ENCODE peak calls at places on chromosomes 12 and 14, in four cellular contexts. Y, V, F and C are unnamed samples.

GRCh38 chr12:54383041-54383609 is 1.4 kb downstream of the ZNF385A start:
- DNase-seq in Y (no peak), V (no peak), F (peak), C (no peak)

GRCh38 chr12:97500537-97500936 is 37.9 kb downstream of the RMST start:
- DNase-seq in Y (no peak), V (no peak), F (no peak), C (no peak)

GRCh38 chr12:45633733-45634132 is 95.8 kb upstream of the ARID2 start:
- DNase-seq in Y (no peak), V (no peak), F (no peak), C (no peak)

GRCh38 chr12:86513206-86513605 is 257.0 kb upstream of the MGAT4C start:
- DNase-seq in Y (no peak), V (no peak), F (no peak), C (no peak)

GRCh38 chr14:80930095-80930494 is 11.4 kb downstream of the CEP128 start:
- DNase-seq in Y (no peak), V (no peak), F (no peak), C (no peak)

GRCh38 chr14:33717866-33718265 is 233.0 kb downstream of the EGLN3 start:
- DNase-seq in Y (no peak), V (no peak), F (no peak), C (peak)

GRCh38 chr14:50667491-50668007 is 557 bp downstream of the SAV1 start:
- DNase-seq in Y (peak), V (peak), F (peak), C (no peak)

GRCh38 chr14:21987937-21988336 is 314.3 kb upstream of the OR4E1 start:
- DNase-seq in Y (peak), V (no peak), F (peak), C (no peak)

GRCh38 chr12:132524405-132524804 is 34.5 kb downstream of the FBRSL1 start:
- DNase-seq in Y (no peak), V (no peak), F (no peak), C (peak)

GRCh38 chr12:32505546-32505945 is 106.2 kb downstream of the FGD4 start:
- DNase-seq in Y (no peak), V (no peak), F (no peak), C (no peak)

GRCh38 chr14:76083796-76084195 is 67.9 kb upstream of the GPATCH2L start:
- DNase-seq in Y (no peak), V (no peak), F (peak), C (no peak)

GRCh38 chr14:94390372-94391086 is 2.1 kb upstream of the SERPINA1 start:
- DNase-seq in Y (no peak), V (peak), F (no peak), C (peak)

GRCh38 chr12:75684678-75685620 is 173.5 kb upstream of the KRR1 start:
- DNase-seq in Y (no peak), V (no peak), F (peak), C (no peak)

GRCh38 chr12:109721276-109721675 is 7.7 kb downstream of the FAM222A start:
- DNase-seq in Y (no peak), V (no peak), F (no peak), C (no peak)

GRCh38 chr12:40745386-40745785 is 53.1 kb downstream of the CNTN1 start:
- DNase-seq in Y (no peak), V (no peak), F (no peak), C (no peak)

GRCh38 chr12:108637222-108637621 is 3.5 kb upstream of the SELPLG start:
- DNase-seq in Y (no peak), V (no peak), F (no peak), C (no peak)

GRCh38 chr12:46269429-46270241 is 792 bp upstream of the SLC38A1 start:
- DNase-seq in Y (no peak), V (no peak), F (no peak), C (no peak)

GRCh38 chr12:39224971-39225370 is 217.9 kb downstream of the KIF21A start:
- DNase-seq in Y (no peak), V (no peak), F (no peak), C (no peak)
- TF ChIP-seq POLR2AphosphoS5 in Y (no peak), V (no peak), F (no peak), C (no peak)

GRCh38 chr12:50086148-50086547 is 1.0 kb downstream of the SMARCD1 start:
- DNase-seq in Y (no peak), V (no peak), F (no peak), C (no peak)
- H3K4me3 ChIP-seq in Y (peak), V (peak), F (peak), C (peak)

GRCh38 chr12:57128519-57129247 is 400 bp downstream of the LRP1 start:
- DNase-seq in Y (peak), V (peak), F (no peak), C (no peak)
- TF ChIP-seq POLR2AphosphoS5 in Y (no peak), V (no peak), F (no peak), C (no peak)

GRCh38 chr14:92665699-92666110 is 82.7 kb downstream of the LGMN start:
- DNase-seq in Y (no peak), V (no peak), F (no peak), C (no peak)
- H3K4me3 ChIP-seq in Y (no peak), V (no peak), F (no peak), C (no peak)

GRCh38 chr12:6376079-6376941 is 947 bp upstream of the SCNN1A start:
- DNase-seq in Y (peak), V (peak), F (peak), C (peak)
- TF ChIP-seq POLR2AphosphoS5 in Y (no peak), V (peak), F (no peak), C (peak)

GRCh38 chr12:124949779-124950728 is 35.6 kb upstream of the UBC start:
- DNase-seq in Y (peak), V (no peak), F (no peak), C (no peak)
- H3K4me3 ChIP-seq in Y (no peak), V (no peak), F (no peak), C (no peak)

DNA sequence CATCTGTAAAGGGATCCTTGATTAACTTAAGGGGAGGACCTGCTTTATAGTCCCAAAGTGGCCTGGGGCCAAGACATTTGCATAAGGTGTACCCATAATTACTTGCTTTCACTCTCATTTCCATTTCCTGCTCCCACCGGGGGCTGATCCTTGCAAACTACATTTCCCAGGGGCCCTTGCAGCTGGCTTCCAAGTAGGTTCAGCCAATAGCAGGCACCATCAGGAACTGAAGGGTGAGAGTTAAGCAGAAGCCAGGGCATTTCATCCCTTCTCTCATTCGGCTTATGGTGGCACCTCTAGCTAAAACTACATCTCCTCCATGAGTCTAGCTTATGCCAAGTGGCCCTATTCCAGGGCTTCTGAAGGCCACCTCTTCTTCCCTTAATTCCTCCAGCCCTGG is 88.8 kb downstream of the CCDC60 start:
- DNase-seq in Y (peak), V (no peak), F (peak), C (no peak)
- TF ChIP-seq POLR2AphosphoS5 in Y (no peak), V (no peak), F (no peak), C (no peak)